ENCODE peak calls at places on chromosomes 16 and 17, in four cellular contexts. L is stomach, E is IMR-90, H is H9. Y is an unnamed sample. For H3K27me3, the result is how much of the 10 kb centered on the place peaks cover.

GRCh38 chr16:85473909-85474640 is 139.0 kb upstream of the GSE1 start:
- DNase-seq in E (no peak), L (no peak), H (no peak), Y (no peak)

GRCh38 chr17:38982858-38983746 is 15.9 kb upstream of the FBXO47 start:
- DNase-seq in H (peak), E (peak), L (peak), Y (peak)

GRCh38 chr17:1779571-1780074 is 17.8 kb downstream of the SERPINF1 start:
- DNase-seq in E (peak), L (peak), H (no peak), Y (no peak)

GRCh38 chr17:66462010-66462409 is 159.6 kb downstream of the PRKCA start:
- DNase-seq in E (no peak), L (no peak), H (no peak), Y (no peak)

GRCh38 chr16:31006086-31006385 is 4.4 kb downstream of the STX1B start:
- DNase-seq in H (no peak), L (no peak), E (peak), Y (no peak)

GRCh38 chr17:55295411-55296170 is 30.8 kb downstream of the HLF start:
- DNase-seq in H (peak), L (peak), E (peak), Y (peak)

GRCh38 chr17:46159686-46160085 is 33.5 kb downstream of the KANSL1 start:
- DNase-seq in E (peak), H (no peak), L (no peak), Y (no peak)

GRCh38 chr17:76593338-76593737 is 7.7 kb upstream of the ST6GALNAC2 start:
- DNase-seq in H (no peak), L (no peak), E (peak), Y (no peak)

GRCh38 chr16:63361032-63361624 is 1324.9 kb upstream of the CDH8 start:
- DNase-seq in E (peak), H (no peak), L (no peak), Y (no peak)

GRCh38 chr17:44648963-44649362 is 7.3 kb upstream of the MEIOC start:
- DNase-seq in E (no peak), H (no peak), L (no peak), Y (no peak)

GRCh38 chr17:81966343-81967243 is 5.6 kb upstream of the NOTUM start:
- DNase-seq in L (peak), H (peak), E (peak), Y (no peak)

GRCh38 chr17:6187836-6188235 is 117.7 kb downstream of the WSCD1 start:
- DNase-seq in E (no peak), H (peak), L (no peak), Y (no peak)

GRCh38 chr17:55549140-55549539 is 37.9 kb upstream of the SMIM36 start:
- DNase-seq in L (no peak), H (no peak), E (no peak), Y (no peak)

GRCh38 chr16:4106516-4106915 is 9.7 kb downstream of the ADCY9 start:
- DNase-seq in L (no peak), H (no peak), E (no peak), Y (no peak)

GRCh38 chr16:79150128-79150527 is 450.4 kb downstream of the MAF start:
- DNase-seq in L (no peak), E (no peak), H (no peak), Y (no peak)

GRCh38 chr16:1839554-1839953 is 12.5 kb downstream of the FAHD1 start:
- DNase-seq in H (no peak), L (no peak), E (peak), Y (no peak)

GRCh38 chr16:71746442-71747046 is 22.0 kb upstream of the PHLPP2 start:
- DNase-seq in H (no peak), E (peak), L (no peak), Y (no peak)

GRCh38 chr16:2596747-2597559 is 59.1 kb downstream of the PDPK1 start:
- DNase-seq in L (no peak), H (no peak), E (no peak), Y (no peak)

GRCh38 chr17:50547736-50548083 is 736 bp downstream of the SPATA20 start:
- DNase-seq in L (peak), H (no peak), E (no peak), Y (no peak)

GRCh38 chr17:2138318-2138717 is 83.4 kb downstream of the HIC1 start:
- DNase-seq in L (no peak), E (no peak), H (no peak), Y (peak)

GRCh38 chr17:44759096-44759915 is 518 bp downstream of the ADAM11 start:
- DNase-seq in H (peak), E (no peak), L (no peak), Y (no peak)

GRCh38 chr17:71975998-71976649 is 144.7 kb upstream of the SOX9 start:
- DNase-seq in H (peak), L (peak), E (peak), Y (no peak)

GRCh38 chr16:5916711-5917191 is 819.2 kb upstream of the EEF2KMT start:
- DNase-seq in E (no peak), L (no peak), H (no peak), Y (no peak)

GRCh38 chr16:1763521-1764511 is 7.5 kb downstream of the NME3 start:
- DNase-seq in H (peak), L (no peak), E (no peak), Y (no peak)

GRCh38 chr17:67125924-67126323 is 81.6 kb downstream of the CACNG1 start:
- DNase-seq in L (no peak), E (no peak), H (no peak), Y (no peak)

GRCh38 chr17:76492250-76492988 is 8.8 kb downstream of the RHBDF2 start:
- DNase-seq in E (no peak), L (no peak), H (no peak), Y (no peak)

GRCh38 chr16:57901480-57902069 is 69.4 kb downstream of the CNGB1 start:
- DNase-seq in L (no peak), E (no peak), H (no peak), Y (no peak)

GRCh38 chr17:4497101-4497824 is 1.4 kb upstream of the SPNS2 start:
- DNase-seq in E (peak), H (no peak), L (no peak), Y (no peak)

GRCh38 chr17:50279181-50279526 is 4.9 kb downstream of the TMEM92 start:
- DNase-seq in E (peak), H (no peak), L (no peak), Y (no peak)

GRCh38 chr16:19599968-19600716 is 44.6 kb downstream of the VPS35L start:
- DNase-seq in H (no peak), E (no peak), L (no peak), Y (no peak)

GRCh38 chr17:16282522-16282921 is 65.5 kb downstream of the PIGL start:
- DNase-seq in L (no peak), H (no peak), E (peak), Y (no peak)

GRCh38 chr17:43372273-43372911 is 26.4 kb upstream of the ARL4D start:
- DNase-seq in H (no peak), L (no peak), E (no peak), Y (no peak)

GRCh38 chr16:68973611-68974120 is 130.3 kb downstream of the TANGO6 start:
- DNase-seq in H (no peak), E (no peak), L (no peak), Y (no peak)

GRCh38 chr16:68754117-68754792 is 17.2 kb downstream of the CDH1 start:
- DNase-seq in E (no peak), H (no peak), L (no peak), Y (no peak)

GRCh38 chr17:65088621-65089385 is 32.3 kb upstream of the GNA13 start:
- DNase-seq in L (no peak), H (no peak), E (no peak), Y (no peak)

GRCh38 chr16:66923247-66923851 is 2.0 kb downstream of the RRAD start:
- DNase-seq in L (no peak), E (peak), H (no peak), Y (no peak)

GRCh38 chr16:54334208-54334607 is 47.6 kb upstream of the IRX3 start:
- DNase-seq in E (no peak), H (no peak), L (no peak), Y (no peak)

GRCh38 chr16:68517606-68518161 is 21.4 kb upstream of the ZFP90 start:
- DNase-seq in H (no peak), E (no peak), L (no peak), Y (no peak)

GRCh38 chr17:17354560-17355357 is 51.6 kb downstream of the NT5M start:
- DNase-seq in E (peak), L (peak), H (peak), Y (peak)

DNA sequence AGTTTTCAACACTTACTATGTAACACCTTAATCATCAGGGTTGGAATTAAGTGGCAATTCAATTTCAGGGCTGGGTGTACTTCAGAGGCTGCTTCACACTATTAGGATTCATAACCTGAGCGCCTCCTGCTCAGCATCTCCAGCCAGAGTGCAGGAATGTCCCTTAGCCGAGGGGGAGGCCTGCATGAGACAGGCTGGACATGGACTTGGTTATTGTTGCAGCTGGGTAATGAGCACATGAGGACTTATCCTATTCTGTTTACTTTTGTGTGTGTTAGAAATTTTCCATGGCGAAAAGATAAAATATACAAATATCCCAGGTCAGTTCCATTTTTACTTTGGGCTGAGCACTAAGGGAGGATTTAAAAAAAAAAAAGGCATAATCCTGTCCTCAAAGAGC is 10.4 kb downstream of the PMM2 start:
- DNase-seq in L (no peak), H (no peak), E (no peak), Y (no peak)
- H3K27ac ChIP-seq in L (no peak), H (no peak), E (no peak), Y (no peak)

GRCh38 chr17:48642059-48642842 is 16.1 kb upstream of the HOXB9 start:
- DNase-seq in L (no peak), E (no peak), H (peak), Y (no peak)

GRCh38 chr17:48639982-48640857 is 14.1 kb upstream of the HOXB9 start:
- DNase-seq in E (no peak), H (no peak), L (no peak), Y (no peak)

GRCh38 chr17:48641541-48642058 is 15.4 kb upstream of the HOXB9 start:
- DNase-seq in E (no peak), L (no peak), H (no peak), Y (no peak)

GRCh38 chr17:48639136-48639535 is 13.0 kb upstream of the HOXB9 start:
- DNase-seq in E (no peak), H (no peak), L (no peak), Y (no peak)

DNA sequence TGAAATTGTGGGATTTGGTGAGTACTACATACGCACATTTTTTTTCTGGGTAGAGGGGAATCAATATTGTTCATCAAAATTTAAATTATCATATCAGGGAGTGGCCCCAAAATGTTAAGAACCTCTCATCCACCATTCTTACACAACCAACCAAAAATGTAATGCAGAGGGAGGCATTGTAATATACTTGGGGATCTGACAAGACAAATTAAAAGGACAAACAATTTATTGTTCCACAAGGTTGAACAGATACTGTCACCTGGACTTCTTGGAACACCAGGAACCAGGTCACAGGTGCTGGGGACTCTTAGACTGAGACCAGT is 14.7 kb upstream of the HOXB9 start:
- DNase-seq in E (no peak), H (no peak), L (no peak), Y (no peak)
- H3K27me3 ChIP-seq in E (half or more), H (half or more), L (under half), Y (half or more)

DNA sequence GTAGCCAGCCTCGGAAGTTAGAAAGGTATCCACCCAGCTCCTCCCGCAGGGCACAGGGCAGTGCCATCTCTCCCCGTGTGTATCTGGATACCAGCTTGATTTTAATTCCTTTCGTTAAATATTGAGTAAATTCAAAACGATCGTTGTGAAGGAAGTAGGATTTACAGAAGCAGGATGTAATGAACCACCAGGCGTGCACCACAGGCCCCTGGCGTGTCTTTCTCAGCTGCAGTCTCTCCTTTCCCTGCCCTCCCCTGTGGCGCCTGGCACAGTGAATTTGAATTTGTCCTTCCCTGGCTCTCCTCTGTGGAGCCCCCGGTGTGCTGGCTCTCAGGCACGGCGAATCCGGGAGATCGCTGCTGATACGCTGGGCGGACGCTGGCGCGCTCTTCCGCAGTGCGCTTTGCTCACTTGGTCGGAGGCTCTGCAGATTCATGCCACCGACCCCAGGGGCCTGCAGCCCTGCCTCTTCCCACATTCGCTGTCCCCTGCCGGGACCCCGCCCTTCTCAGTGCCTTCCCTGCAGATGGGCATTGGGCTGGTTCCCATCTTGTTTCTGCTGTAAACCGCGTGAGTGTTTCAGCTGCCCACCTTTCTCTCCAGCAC is 164.6 kb downstream of the RPTOR start:
- DNase-seq in L (no peak), H (no peak), E (no peak), Y (no peak)
- TF ChIP-seq CTCF in L (no peak), H (no peak), E (no peak), Y (no peak)

GRCh38 chr16:51305337-51305736 is 154.3 kb upstream of the SALL1 start:
- DNase-seq in H (no peak), E (no peak), L (no peak), Y (no peak)
- H3K27ac ChIP-seq in H (no peak), E (no peak), L (no peak), Y (no peak)

DNA sequence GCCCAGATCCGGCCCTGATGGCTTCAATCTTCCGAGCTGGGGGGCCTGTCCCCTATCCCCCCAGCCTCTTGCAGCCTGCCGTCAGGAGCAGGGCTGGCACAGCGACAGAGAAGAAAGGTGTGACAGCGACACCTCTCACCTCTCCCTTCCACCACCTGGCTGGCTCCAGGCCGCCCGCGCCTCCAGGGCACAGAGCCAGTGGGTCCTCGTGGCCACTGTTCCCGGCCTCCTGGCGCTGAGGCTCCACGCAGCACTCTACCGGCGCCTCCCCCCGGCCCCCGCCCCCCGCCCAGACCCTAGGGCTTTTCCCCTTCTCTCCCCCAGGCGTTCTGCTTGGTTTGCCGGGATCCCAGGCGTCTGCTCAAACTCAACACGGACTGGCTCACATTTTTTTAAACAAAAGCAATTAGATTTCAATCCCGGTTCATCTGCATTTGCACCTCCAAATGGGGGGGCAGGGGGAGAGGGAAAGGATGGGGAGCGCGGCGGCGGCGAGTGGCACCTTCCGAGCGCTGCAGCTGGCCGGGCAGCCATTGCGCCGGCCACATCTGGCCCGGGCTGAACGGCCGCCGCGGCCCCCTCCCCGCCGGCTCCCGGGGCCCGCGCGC is 12.8 kb upstream of the CBX8 start:
- DNase-seq in H (peak), L (peak), E (no peak), Y (no peak)
- H3K27me3 ChIP-seq in H (half or more), L (half or more), E (half or more), Y (half or more)

DNA sequence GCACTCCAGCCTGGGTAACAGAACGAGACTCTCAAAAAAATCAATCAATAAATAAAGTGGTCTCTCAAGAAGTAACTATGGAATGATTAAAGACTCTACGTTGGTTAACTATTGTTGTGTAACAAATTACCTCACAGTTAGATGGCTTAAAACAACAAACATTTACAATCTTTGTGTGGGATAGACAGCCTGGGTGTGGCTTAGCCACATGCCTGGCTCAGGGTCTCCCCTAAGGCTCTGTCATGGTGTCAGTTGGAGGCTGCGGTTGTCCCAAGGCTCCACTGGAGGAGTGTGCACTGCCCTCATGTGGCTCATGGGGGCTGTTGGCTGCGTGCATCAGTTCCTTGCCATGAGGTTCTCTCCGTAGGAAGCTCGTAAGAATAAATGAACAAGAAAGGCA is 294.5 kb downstream of the SNX29 start:
- DNase-seq in H (peak), E (peak), L (no peak), Y (no peak)
- TF ChIP-seq CTCF in H (peak), E (peak), L (no peak), Y (no peak)

Y was measured in CD4-positive, alpha-beta T cell.